ENCODE peak calls at places on chromosome 1, in seven cellular contexts. One of them, this sample, is unnamed.
A peak's percentile ranks its signal among the peaks of the same experiment; 100 is the strongest.

GRCh38 chr1:53376041-53376461 is 48.2 kb upstream of the LRP8 start:
- DNase-seq in HEK293T: no peak
- DNase-seq in ovary: no peak
- DNase-seq in activated naive CD4-positive, alpha-beta T cell: no peak
- DNase-seq in activated CD4-positive, alpha-beta T cell treated with anti-CD3 and anti-CD28 coated beads, Interleukin-2, amount 50 U/mL, for 1 hour: no peak
- DNase-seq in NCI-H345: peak; percentile 65
- DNase-seq in amniotic stem cell: no peak
- DNase-seq in this sample: no peak

GRCh38 chr1:5526822-5527551 is 465.2 kb downstream of the NPHP4 start:
- DNase-seq in HEK293T: no peak
- DNase-seq in ovary: no peak
- DNase-seq in activated naive CD4-positive, alpha-beta T cell: no peak
- DNase-seq in activated CD4-positive, alpha-beta T cell treated with anti-CD3 and anti-CD28 coated beads, Interleukin-2, amount 50 U/mL, for 1 hour: no peak
- DNase-seq in NCI-H345: no peak
- DNase-seq in amniotic stem cell: no peak
- DNase-seq in this sample: no peak

GRCh38 chr1:81549588-81550127 is 251.1 kb upstream of the ADGRL2 start:
- DNase-seq in HEK293T: peak; percentile 55
- DNase-seq in ovary: no peak
- DNase-seq in activated naive CD4-positive, alpha-beta T cell: no peak
- DNase-seq in activated CD4-positive, alpha-beta T cell treated with anti-CD3 and anti-CD28 coated beads, Interleukin-2, amount 50 U/mL, for 1 hour: no peak
- DNase-seq in NCI-H345: peak; percentile 50
- DNase-seq in amniotic stem cell: no peak
- DNase-seq in this sample: no peak

GRCh38 chr1:150332651-150333290 is 11.4 kb downstream of the PRPF3 start:
- DNase-seq in HEK293T: no peak
- DNase-seq in ovary: no peak
- DNase-seq in activated naive CD4-positive, alpha-beta T cell: no peak
- DNase-seq in activated CD4-positive, alpha-beta T cell treated with anti-CD3 and anti-CD28 coated beads, Interleukin-2, amount 50 U/mL, for 1 hour: no peak
- DNase-seq in NCI-H345: no peak
- DNase-seq in amniotic stem cell: no peak
- DNase-seq in this sample: no peak

GRCh38 chr1:208759250-208759649 is 515.1 kb upstream of the PLXNA2 start:
- DNase-seq in HEK293T: no peak
- DNase-seq in ovary: no peak
- DNase-seq in activated naive CD4-positive, alpha-beta T cell: no peak
- DNase-seq in activated CD4-positive, alpha-beta T cell treated with anti-CD3 and anti-CD28 coated beads, Interleukin-2, amount 50 U/mL, for 1 hour: no peak
- DNase-seq in NCI-H345: no peak
- DNase-seq in amniotic stem cell: no peak
- DNase-seq in this sample: no peak

GRCh38 chr1:8409107-8409506 is 91.2 kb downstream of the SLC45A1 start:
- DNase-seq in HEK293T: peak; percentile 41
- DNase-seq in ovary: no peak
- DNase-seq in activated naive CD4-positive, alpha-beta T cell: no peak
- DNase-seq in activated CD4-positive, alpha-beta T cell treated with anti-CD3 and anti-CD28 coated beads, Interleukin-2, amount 50 U/mL, for 1 hour: no peak
- DNase-seq in NCI-H345: no peak
- DNase-seq in amniotic stem cell: no peak
- DNase-seq in this sample: no peak

GRCh38 chr1:54928327-54928726 is 41.3 kb upstream of the DHCR24 start:
- DNase-seq in HEK293T: no peak
- DNase-seq in ovary: no peak
- DNase-seq in activated naive CD4-positive, alpha-beta T cell: no peak
- DNase-seq in activated CD4-positive, alpha-beta T cell treated with anti-CD3 and anti-CD28 coated beads, Interleukin-2, amount 50 U/mL, for 1 hour: no peak
- DNase-seq in NCI-H345: no peak
- DNase-seq in amniotic stem cell: no peak
- DNase-seq in this sample: no peak

GRCh38 chr1:25771246-25772114 is 28.5 kb upstream of the SELENON start:
- DNase-seq in HEK293T: peak; percentile 67
- DNase-seq in ovary: no peak
- DNase-seq in activated naive CD4-positive, alpha-beta T cell: no peak
- DNase-seq in activated CD4-positive, alpha-beta T cell treated with anti-CD3 and anti-CD28 coated beads, Interleukin-2, amount 50 U/mL, for 1 hour: peak; percentile 47
- DNase-seq in NCI-H345: no peak
- DNase-seq in amniotic stem cell: no peak
- DNase-seq in this sample: no peak

GRCh38 chr1:203196371-203196770 is 9.9 kb upstream of the CHI3L1 start:
- DNase-seq in HEK293T: no peak
- DNase-seq in ovary: no peak
- DNase-seq in activated naive CD4-positive, alpha-beta T cell: no peak
- DNase-seq in activated CD4-positive, alpha-beta T cell treated with anti-CD3 and anti-CD28 coated beads, Interleukin-2, amount 50 U/mL, for 1 hour: no peak
- DNase-seq in NCI-H345: no peak
- DNase-seq in amniotic stem cell: no peak
- DNase-seq in this sample: no peak

This sample was measured in thoracic aorta.